ENCODE peak calls at places on chromosome 7, in five cellular contexts. N is pancreas, S is HL-60, O is upper lobe of right lung, R is fibroblast of the aortic adventitia. B is an unnamed sample.

GRCh38 chr7:45682358-45682735 is 108.2 kb downstream of the ADCY1 start:
- DNase-seq in N (peak), R (no peak), S (no peak), O (peak), B (no peak)

GRCh38 chr7:138563808-138564207 is 103.7 kb downstream of the TRIM24 start:
- DNase-seq in N (no peak), O (no peak), R (no peak), S (no peak), B (no peak)

GRCh38 chr7:142717453-142717852 is 31.8 kb upstream of the PRSS1 start:
- DNase-seq in R (no peak), O (no peak), N (no peak), S (no peak), B (no peak)

GRCh38 chr7:151157645-151158329 is 9.7 kb downstream of the GBX1 start:
- DNase-seq in R (no peak), S (no peak), O (no peak), N (no peak), B (no peak)

GRCh38 chr7:35647171-35647574 is 47.8 kb downstream of the HERPUD2 start:
- DNase-seq in O (no peak), S (no peak), N (no peak), R (no peak), B (no peak)

GRCh38 chr7:152870106-152870693 is 110.6 kb downstream of the ACTR3B start:
- DNase-seq in S (no peak), R (no peak), N (no peak), O (peak), B (no peak)

GRCh38 chr7:151274376-151274760 is 25.9 kb upstream of the SMARCD3 start:
- DNase-seq in R (no peak), N (no peak), S (no peak), O (no peak), B (no peak)

GRCh38 chr7:43792471-43792870 is 34.0 kb downstream of the BLVRA start:
- DNase-seq in N (no peak), S (no peak), R (no peak), O (no peak), B (no peak)

GRCh38 chr7:92177362-92177761 is 1.6 kb downstream of the LRRD1 start:
- DNase-seq in S (no peak), R (peak), N (no peak), O (no peak), B (no peak)

GRCh38 chr7:18894155-18894554 is 223.3 kb downstream of the TWIST1 start:
- DNase-seq in S (no peak), R (no peak), N (no peak), O (no peak), B (no peak)

GRCh38 chr7:128450913-128451312 is 4.8 kb upstream of the HILPDA start:
- DNase-seq in S (no peak), R (no peak), O (no peak), N (no peak), B (no peak)

GRCh38 chr7:112331495-112331894 is 118.8 kb upstream of the IFRD1 start:
- DNase-seq in R (no peak), N (no peak), O (no peak), S (no peak), B (no peak)

GRCh38 chr7:6631605-6632004 is 5.5 kb upstream of the ZNF316 start:
- DNase-seq in O (no peak), N (no peak), R (no peak), S (no peak), B (no peak)

GRCh38 chr7:128361463-128362441 is at the start of gene PRRT4:
- DNase-seq in N (peak), S (peak), R (no peak), O (peak), B (no peak)

GRCh38 chr7:27248427-27248806 is 5.8 kb downstream of the EVX1 start:
- DNase-seq in O (no peak), N (no peak), S (no peak), R (no peak), B (no peak)

GRCh38 chr7:91566333-91566732 is 302.1 kb downstream of the FZD1 start:
- DNase-seq in N (no peak), O (no peak), R (no peak), S (no peak), B (no peak)

GRCh38 chr7:150962743-150963399 is 15.2 kb downstream of the KCNH2 start:
- DNase-seq in O (no peak), R (peak), S (no peak), N (peak), B (no peak)

GRCh38 chr7:138753611-138754010 is 44.2 kb upstream of the TMEM213 start:
- DNase-seq in O (no peak), R (no peak), S (no peak), N (no peak), B (no peak)

GRCh38 chr7:100090527-100091410 is 2.0 kb downstream of the COPS6 start:
- DNase-seq in S (no peak), O (no peak), N (no peak), R (no peak), B (no peak)

GRCh38 chr7:50953820-50954219 is 171.1 kb upstream of the GRB10 start:
- DNase-seq in N (no peak), O (no peak), R (peak), S (no peak), B (no peak)

GRCh38 chr7:131765575-131765974 is 209.1 kb upstream of the PODXL start:
- DNase-seq in O (no peak), N (no peak), R (no peak), S (no peak), B (no peak)

GRCh38 chr7:54145716-54146115 is 396.5 kb upstream of the VSTM2A start:
- DNase-seq in R (no peak), O (no peak), N (no peak), S (no peak), B (no peak)

GRCh38 chr7:38880454-38880853 is 28.5 kb downstream of the VPS41 start:
- DNase-seq in N (no peak), S (no peak), R (no peak), O (no peak), B (no peak)

GRCh38 chr7:1845536-1846311 is 175.6 kb downstream of the ELFN1 start:
- DNase-seq in R (no peak), S (no peak), N (peak), O (peak), B (no peak)

GRCh38 chr7:127365164-127365956 is 27.1 kb downstream of the ZNF800 start:
- DNase-seq in O (no peak), S (no peak), N (no peak), R (no peak), B (no peak)

DNA sequence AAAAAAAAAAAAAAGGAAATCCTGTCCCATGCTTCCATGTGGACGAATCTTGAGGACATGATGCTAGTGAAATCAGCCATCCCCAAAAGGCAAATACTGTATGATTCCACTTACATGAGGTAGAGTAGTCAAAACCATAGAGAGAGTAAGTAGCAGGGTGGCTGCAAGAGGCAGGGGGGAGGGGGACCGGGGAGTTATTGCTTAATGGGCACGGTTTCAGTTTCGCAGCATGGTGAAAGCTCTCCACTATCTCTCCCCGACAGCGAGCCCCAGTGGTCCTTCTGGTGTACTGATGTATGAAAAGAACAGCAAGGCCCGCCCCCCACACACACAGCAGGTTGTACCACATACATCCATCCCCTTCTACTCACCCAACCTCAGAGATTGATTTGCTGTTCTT is 32.8 kb downstream of the NOD1 start:
- DNase-seq in O (peak), R (peak), S (peak), N (no peak), B (peak)
- TF ChIP-seq CTCF in O (peak), R (peak), S (peak), N (no peak), B (peak)

DNA sequence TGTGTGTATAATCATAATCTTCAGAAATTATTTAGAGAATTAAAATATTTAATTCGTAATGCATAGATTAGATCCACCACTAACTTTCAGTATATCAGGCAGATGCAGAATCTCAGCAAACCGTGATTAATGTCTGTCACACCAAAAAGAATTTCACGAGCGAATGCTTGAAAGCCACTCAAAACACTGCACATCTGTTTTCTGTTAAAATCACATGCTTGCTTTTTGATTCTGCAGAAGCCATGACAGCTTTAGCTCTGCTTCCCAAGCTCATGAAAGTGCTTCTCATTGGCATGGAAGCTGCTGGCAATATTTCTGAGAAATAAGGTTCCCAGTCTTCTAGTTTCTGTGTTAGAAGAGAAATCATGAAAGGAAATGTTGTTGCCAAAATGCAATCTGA is 837.8 kb upstream of the LRRN3 start:
- DNase-seq in R (no peak), N (no peak), S (no peak), O (no peak), B (no peak)
- H3K4me3 ChIP-seq in R (no peak), N (no peak), S (no peak), O (no peak), B (no peak)

GRCh38 chr7:101666751-101667150 is 37.7 kb upstream of the MYL10 start:
- DNase-seq in O (no peak), N (no peak), R (no peak), S (no peak), B (no peak)

GRCh38 chr7:101668726-101669125 is 39.6 kb upstream of the MYL10 start:
- DNase-seq in S (no peak), O (no peak), R (no peak), N (no peak), B (no peak)

GRCh38 chr7:101667959-101668358 is 38.9 kb upstream of the MYL10 start:
- DNase-seq in S (no peak), R (no peak), N (no peak), O (no peak), B (no peak)

GRCh38 chr7:101667399-101667798 is 38.3 kb upstream of the MYL10 start:
- DNase-seq in R (no peak), N (no peak), O (no peak), S (no peak), B (no peak)

GRCh38 chr7:101669307-101669706 is 40.2 kb upstream of the MYL10 start:
- DNase-seq in O (no peak), R (no peak), N (no peak), S (no peak), B (no peak)
- TF ChIP-seq CTCF in O (no peak), R (peak), N (no peak), S (no peak), B (peak)

DNA sequence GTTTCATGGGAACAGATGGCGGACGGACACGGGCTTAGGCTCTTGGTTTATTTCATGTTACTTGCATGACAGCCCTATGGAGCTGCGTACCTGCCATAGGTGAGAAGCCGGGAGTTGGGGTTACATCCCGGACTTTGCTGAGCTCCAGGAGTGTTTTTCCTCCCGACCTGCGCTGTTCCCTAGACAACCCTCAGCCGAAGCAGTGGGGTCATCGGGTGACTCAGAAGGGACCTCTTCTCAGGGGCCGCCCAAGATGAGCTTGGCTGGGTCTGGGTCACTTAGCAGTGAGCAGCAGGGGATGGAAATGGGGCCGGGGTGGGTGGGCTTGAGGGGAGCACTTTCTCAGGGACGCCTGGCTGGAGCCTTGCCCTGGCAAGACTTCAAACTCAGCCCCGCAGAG is 11.9 kb downstream of the CUX1 start:
- DNase-seq in R (no peak), S (no peak), O (peak), N (no peak), B (no peak)
- H3K4me3 ChIP-seq in R (no peak), S (no peak), O (no peak), N (no peak), B (no peak)